ENCODE peak calls at places on chromosomes 1 and 21, in seven cellular contexts. J is fibroblast of mammary gland; B is right cardiac atrium; Q is pancreas; S is fibroblast of lung; M is effector memory CD4-positive, alpha-beta T cell; V is CD8-positive, alpha-beta memory T cell. R is an unnamed sample.

GRCh38 chr1:41811978-41812852 is 106.5 kb downstream of the HIVEP3 start:
- DNase-seq in J (peak; percentile 94), B (peak; percentile 89), Q (no peak), S (peak; percentile 93), M (peak; percentile 34), V (no peak), R (peak; percentile 74)

GRCh38 chr1:82534996-82535395 is 734.3 kb downstream of the ADGRL2 start:
- DNase-seq in J (no peak), B (no peak), Q (no peak), S (no peak), M (no peak), V (no peak), R (no peak)

GRCh38 chr1:94094466-94095111 is 26.4 kb downstream of the ABCA4 start:
- DNase-seq in J (peak; percentile 54), B (peak; percentile 94), Q (no peak), S (peak; percentile 93), M (no peak), V (no peak), R (no peak)

GRCh38 chr21:36471254-36471723 is 8.6 kb downstream of the CLDN14 start:
- DNase-seq in J (peak; percentile 38), B (no peak), Q (no peak), S (no peak), M (no peak), V (no peak), R (no peak)

GRCh38 chr1:111221633-111222286 is 5.8 kb upstream of the CHI3L2 start:
- DNase-seq in J (no peak), B (no peak), Q (no peak), S (peak; percentile 14), M (no peak), V (no peak), R (peak; percentile 31)

GRCh38 chr21:34086887-34087306 is 13.5 kb downstream of the MRPS6 start:
- DNase-seq in J (no peak), B (no peak), Q (no peak), S (no peak), M (no peak), V (peak; percentile 7), R (no peak)

GRCh38 chr1:51956528-51957509 is 33.7 kb downstream of the RAB3B start:
- DNase-seq in J (peak; percentile 60), B (no peak), Q (no peak), S (peak; percentile 15), M (no peak), V (no peak), R (no peak)

GRCh38 chr1:234069760-234070159 is 165.3 kb downstream of the SLC35F3 start:
- DNase-seq in J (no peak), B (no peak), Q (no peak), S (no peak), M (no peak), V (no peak), R (no peak)

GRCh38 chr1:225158291-225158690 is 228.8 kb downstream of the DNAH14 start:
- DNase-seq in J (no peak), B (no peak), Q (no peak), S (no peak), M (no peak), V (no peak), R (no peak)

GRCh38 chr1:97849350-97850339 is 71.2 kb downstream of the DPYD start:
- DNase-seq in J (peak; percentile 88), B (no peak), Q (no peak), S (peak; percentile 88), M (no peak), V (no peak), R (no peak)

GRCh38 chr1:237542525-237543418 is 347.9 kb downstream of the ZP4 start:
- DNase-seq in J (no peak), B (no peak), Q (no peak), S (no peak), M (no peak), V (no peak), R (peak; percentile 56)

GRCh38 chr1:60874703-60875102 is 207.7 kb upstream of the NFIA start:
- DNase-seq in J (peak; percentile 76), B (no peak), Q (no peak), S (peak; percentile 48), M (no peak), V (no peak), R (no peak)

GRCh38 chr1:171913385-171913784 is 72.1 kb downstream of the DNM3 start:
- DNase-seq in J (peak; percentile 33), B (no peak), Q (no peak), S (peak; percentile 24), M (no peak), V (no peak), R (peak; percentile 51)

GRCh38 chr1:48817505-48818114 is 40.9 kb upstream of the BEND5 start:
- DNase-seq in J (peak; percentile 60), B (peak; percentile 83), Q (peak; percentile 69), S (peak; percentile 63), M (no peak), V (no peak), R (peak; percentile 65)

GRCh38 chr1:241848680-241849344 is 808 bp downstream of the EXO1 start:
- DNase-seq in J (no peak), B (no peak), Q (no peak), S (no peak), M (no peak), V (no peak), R (peak; percentile 20)

GRCh38 chr1:203362561-203363055 is 11.7 kb upstream of the FMOD start:
- DNase-seq in J (no peak), B (no peak), Q (no peak), S (no peak), M (no peak), V (no peak), R (no peak)

GRCh38 chr1:28111157-28111556 is 22.7 kb upstream of the EYA3 start:
- DNase-seq in J (peak; percentile 7), B (no peak), Q (no peak), S (no peak), M (no peak), V (no peak), R (no peak)

GRCh38 chr21:27298465-27298864 is 331.6 kb upstream of the ADAMTS5 start:
- DNase-seq in J (peak; percentile 23), B (no peak), Q (no peak), S (peak; percentile 23), M (no peak), V (no peak), R (no peak)

DNA sequence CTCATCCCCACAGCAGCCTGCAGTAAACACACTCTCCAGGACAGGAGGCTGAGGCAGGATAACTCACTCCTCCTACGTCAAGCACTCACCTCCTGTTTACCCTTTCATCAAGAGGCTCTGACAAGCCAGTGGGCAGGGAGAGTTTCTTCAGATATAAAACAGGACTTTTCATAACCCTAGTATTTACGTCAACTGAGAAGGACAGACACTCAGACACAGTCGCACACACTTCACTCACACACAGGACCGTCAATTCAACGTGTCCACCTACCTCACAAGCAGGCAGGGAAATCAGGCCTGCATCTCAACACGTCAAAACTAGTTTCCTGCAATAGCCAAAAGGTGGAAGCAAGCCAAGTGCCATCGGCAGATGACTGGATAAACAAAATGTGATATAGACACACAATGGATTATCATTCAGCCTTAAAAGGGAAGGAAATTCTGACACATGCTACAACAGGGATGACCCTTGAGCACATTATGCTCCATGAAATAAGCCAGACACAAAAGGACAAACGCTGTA is 48.6 kb downstream of the ITPKB start:
- DNase-seq in J (no peak), B (no peak), Q (no peak), S (no peak), M (no peak), V (peak; percentile 26), R (no peak)
- H3K4me3 ChIP-seq in J (no peak overlapping the region), B (no peak overlapping the region), Q (no peak overlapping the region), S (no peak overlapping the region), M (no peak overlapping the region), V (peak overlapping the region; percentile 28), R (no peak overlapping the region)

GRCh38 chr1:58204284-58204683 is 342.2 kb downstream of the OMA1 start:
- DNase-seq in J (no peak), B (no peak), Q (no peak), S (no peak), M (no peak), V (no peak), R (no peak)

GRCh38 chr1:58200437-58200836 is 346.1 kb downstream of the OMA1 start:
- DNase-seq in J (no peak), B (no peak), Q (no peak), S (no peak), M (no peak), V (no peak), R (no peak)

GRCh38 chr1:58206749-58207148 is 339.8 kb downstream of the OMA1 start:
- DNase-seq in J (no peak), B (no peak), Q (no peak), S (no peak), M (no peak), V (no peak), R (no peak)

GRCh38 chr1:58197811-58198210 is 348.7 kb downstream of the OMA1 start:
- DNase-seq in J (no peak), B (no peak), Q (no peak), S (no peak), M (no peak), V (no peak), R (no peak)

DNA sequence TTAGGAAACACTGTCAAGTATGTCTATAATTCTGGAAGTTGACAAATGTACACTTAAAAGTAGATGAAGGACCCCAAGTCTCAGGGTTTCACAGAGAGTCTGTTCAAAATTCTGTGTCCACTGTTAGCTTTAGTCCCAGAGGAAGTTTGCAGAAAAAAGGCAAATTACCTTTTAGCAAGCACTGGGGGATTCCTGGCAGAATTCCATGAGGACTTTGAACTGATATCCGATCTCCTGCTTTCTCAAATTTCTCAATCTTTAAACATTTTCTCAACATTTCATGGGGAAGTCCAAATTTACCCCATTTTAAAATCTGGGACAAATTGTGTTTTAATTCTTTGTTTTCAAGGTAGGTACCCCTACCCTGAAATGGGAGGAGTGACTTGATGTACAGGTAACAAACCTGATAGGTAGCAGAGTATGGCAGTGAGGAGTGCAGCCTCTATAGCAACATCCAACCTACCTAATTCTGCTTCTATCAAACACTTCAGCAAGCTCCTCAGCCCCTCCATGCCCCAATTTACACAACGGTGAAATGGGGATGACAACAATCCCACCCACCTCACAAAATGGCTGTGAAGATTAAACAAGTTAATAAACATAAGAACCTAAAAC is 344.9 kb downstream of the OMA1 start:
- DNase-seq in J (no peak), B (no peak), Q (no peak), S (no peak), M (no peak), V (no peak), R (no peak)
- H3K4me3 ChIP-seq in J (no peak overlapping the region), B (no peak overlapping the region), Q (no peak overlapping the region), S (no peak overlapping the region), M (no peak overlapping the region), V (no peak overlapping the region), R (no peak overlapping the region)

DNA sequence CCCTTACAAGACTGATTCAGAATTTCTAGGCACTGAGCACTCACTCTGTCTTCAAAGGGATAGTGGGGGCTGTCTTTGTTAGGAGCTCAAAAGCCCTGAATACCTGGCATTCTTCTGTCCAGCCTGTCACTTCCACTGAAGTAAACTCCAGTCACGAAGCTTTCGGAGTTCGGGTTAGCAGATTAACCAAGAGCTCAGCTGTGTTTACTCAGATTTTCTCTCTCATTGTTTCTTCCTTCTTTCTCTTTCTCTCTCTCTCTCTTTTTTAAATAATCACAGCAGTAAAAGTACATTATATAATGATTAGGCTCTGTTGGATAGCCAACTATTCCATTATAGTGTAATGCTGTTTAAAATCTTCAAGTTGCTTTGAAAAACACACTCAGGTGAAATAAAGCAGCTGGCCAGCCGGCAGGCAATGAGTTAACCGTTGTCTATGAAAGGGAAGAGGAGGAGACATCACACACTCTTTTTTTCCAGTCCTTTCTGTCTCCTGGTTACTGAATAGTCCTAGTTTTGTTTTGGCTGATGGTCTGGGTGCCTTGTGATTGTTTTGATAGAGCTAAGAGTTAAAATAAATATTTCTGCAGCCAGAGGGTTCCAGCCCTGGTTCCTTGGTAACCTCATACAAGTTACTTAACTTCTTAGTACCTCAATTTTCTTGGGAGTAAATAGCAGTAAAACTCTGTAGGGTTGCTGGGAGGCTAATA is 89.8 kb downstream of the ADSS2 start:
- DNase-seq in J (peak; percentile 18), B (no peak), Q (no peak), S (peak; percentile 88), M (no peak), V (no peak), R (peak; percentile 96)
- H3K4me3 ChIP-seq in J (no peak overlapping the region), B (no peak overlapping the region), Q (no peak overlapping the region), S (peak overlapping the region; percentile 13), M (no peak overlapping the region), V (no peak overlapping the region), R (peak overlapping the region; percentile 1)

GRCh38 chr1:29602203-29602602 is 365.9 kb downstream of the PTPRU start:
- DNase-seq in J (no peak), B (no peak), Q (no peak), S (no peak), M (no peak), V (no peak), R (no peak)
- H3K4me3 ChIP-seq in J (no peak overlapping the region), B (no peak overlapping the region), Q (no peak overlapping the region), S (no peak overlapping the region), M (no peak overlapping the region), V (no peak overlapping the region), R (no peak overlapping the region)